ENCODE peak calls at places on chromosomes 12 and 14, in four cellular contexts. Z, T, O and G are unnamed samples.
A peak's percentile ranks its signal among the peaks of the same experiment; 100 is the strongest.

GRCh38 chr14:103445783-103446182 is 60.6 kb downstream of the MARK3 start:
- DNase-seq in Z (no peak), T (no peak), O (no peak), G (no peak)

GRCh38 chr12:95731519-95731958 is 59.0 kb downstream of the NTN4 start:
- DNase-seq in T (no peak), O (no peak), Z (no peak), G (no peak)

GRCh38 chr14:64945431-64945830 is 2.9 kb upstream of the GPX2 start:
- DNase-seq in T (no peak), O (no peak), Z (no peak), G (no peak)

GRCh38 chr12:103852498-103852992 is 11.5 kb upstream of the NT5DC3 start:
- DNase-seq in Z (no peak), T (no peak), O (peak; percentile 54), G (no peak)

GRCh38 chr12:70928066-70928465 is 7.5 kb upstream of the PTPRR start:
- DNase-seq in T (no peak), O (no peak), Z (no peak), G (no peak)

GRCh38 chr12:6987956-6988573 is 17.4 kb downstream of the EMG1 start:
- DNase-seq in Z (no peak), O (no peak), T (peak; percentile 82), G (no peak)

GRCh38 chr14:51020024-51020710 is 74.7 kb downstream of the TRIM9 start:
- DNase-seq in O (no peak), T (no peak), Z (no peak), G (no peak)

GRCh38 chr14:44657688-44658388 is 150.8 kb upstream of the FSCB start:
- DNase-seq in Z (no peak), T (no peak), O (peak; percentile 0), G (no peak)

GRCh38 chr14:101707285-101707842 is 54.1 kb upstream of the PPP2R5C start:
- DNase-seq in Z (peak; percentile 39), T (peak; percentile 40), O (peak; percentile 81), G (peak; percentile 64)

GRCh38 chr12:64218597-64218996 is 3.5 kb downstream of the KICS2 start:
- DNase-seq in T (no peak), Z (no peak), O (no peak), G (no peak)

GRCh38 chr12:111430418-111431353 is 25.0 kb downstream of the SH2B3 start:
- DNase-seq in Z (peak; percentile 64), O (no peak), T (no peak), G (no peak)

GRCh38 chr12:80325167-80325959 is 118.7 kb upstream of the PTPRQ start:
- DNase-seq in T (no peak), O (no peak), Z (no peak), G (no peak)

GRCh38 chr12:32166510-32166909 is 59.9 kb downstream of the BICD1 start:
- DNase-seq in T (no peak), O (no peak), Z (no peak), G (no peak)

GRCh38 chr14:92780865-92781264 is 13.2 kb upstream of the GOLGA5 start:
- DNase-seq in Z (no peak), T (no peak), O (no peak), G (no peak)

GRCh38 chr12:96501139-96501741 is 11.9 kb downstream of the CFAP54 start:
- DNase-seq in Z (peak; percentile 65), T (peak; percentile 41), O (peak; percentile 61), G (no peak)

GRCh38 chr12:56687225-56688128 is 607 bp downstream of the PTGES3 start:
- DNase-seq in Z (peak; percentile 67), T (peak; percentile 62), O (no peak), G (peak; percentile 93)

GRCh38 chr12:47754881-47755280 is 3.8 kb downstream of the RAPGEF3 start:
- DNase-seq in T (no peak), Z (no peak), O (no peak), G (no peak)

GRCh38 chr12:49370539-49370938 is 3.3 kb downstream of the SPATS2 start:
- DNase-seq in T (no peak), O (no peak), Z (no peak), G (no peak)

GRCh38 chr12:49369723-49370145 is 2.5 kb downstream of the SPATS2 start:
- DNase-seq in Z (peak; percentile 52), O (peak; percentile 54), T (no peak), G (no peak)

GRCh38 chr12:49377386-49377785 is 10.1 kb downstream of the SPATS2 start:
- DNase-seq in Z (no peak), O (no peak), T (no peak), G (no peak)

DNA sequence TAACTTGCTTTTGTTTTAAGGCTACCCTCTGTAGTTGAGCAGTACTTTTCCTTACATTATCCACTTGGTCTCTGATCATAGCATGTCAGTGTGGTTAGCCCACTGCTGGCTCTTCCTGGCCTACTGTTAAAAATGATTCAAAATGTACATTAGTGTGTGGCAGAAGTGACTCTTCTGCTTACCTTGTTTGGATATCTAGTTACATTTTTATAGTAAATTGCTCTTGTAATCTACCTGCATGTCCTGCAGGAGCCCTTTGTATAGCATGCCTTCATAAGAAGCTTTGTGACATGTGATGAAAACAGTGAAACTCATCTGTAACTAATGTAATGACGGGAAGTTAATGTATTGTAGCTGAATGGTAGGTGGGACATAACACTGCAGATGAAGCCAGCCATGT is 8.1 kb downstream of the SPATS2 start:
- DNase-seq in T (no peak), Z (no peak), O (no peak), G (no peak)
- H3K4me3 ChIP-seq in T (no peak overlapping the region), Z (no peak overlapping the region), O (no peak overlapping the region), G (no peak overlapping the region)

GRCh38 chr12:68163546-68164210 is 4.1 kb upstream of the IFNG start:
- DNase-seq in O (no peak), T (no peak), Z (no peak), G (no peak)
- TF ChIP-seq POLR2A in O (no peak), T (no peak), Z (no peak), G (no peak)

GRCh38 chr12:673849-674248 is 10.6 kb upstream of the NINJ2 start:
- DNase-seq in Z (no peak), T (no peak), O (no peak), G (no peak)

GRCh38 chr12:678747-679712 is 15.8 kb upstream of the NINJ2 start:
- DNase-seq in Z (no peak), T (no peak), O (no peak), G (no peak)

GRCh38 chr12:675562-675961 is 12.3 kb upstream of the NINJ2 start:
- DNase-seq in O (no peak), T (no peak), Z (no peak), G (no peak)

DNA sequence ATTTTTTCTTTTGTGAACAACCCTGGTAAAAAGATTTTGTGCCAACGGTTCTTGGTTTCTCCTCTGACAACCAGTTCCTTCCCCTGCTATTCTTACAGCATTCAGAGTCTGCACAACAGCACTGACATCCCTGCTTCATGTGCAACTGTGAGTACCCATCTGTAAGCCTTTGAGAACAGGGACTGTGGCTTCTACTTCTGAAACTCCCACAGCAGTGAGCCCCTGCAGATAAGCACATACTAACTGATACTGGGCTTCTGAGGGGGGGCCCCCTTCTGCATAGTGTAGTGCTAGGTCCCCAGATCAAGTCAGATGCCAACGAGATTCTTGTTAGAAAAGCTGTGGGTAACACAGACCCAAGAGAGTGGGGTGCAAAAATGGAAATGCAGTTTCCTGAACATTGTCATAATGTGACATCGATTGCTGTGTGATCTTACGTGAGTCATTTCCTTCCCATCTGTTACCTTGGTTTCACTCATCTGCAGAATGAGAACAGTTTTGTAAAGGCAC is 11.1 kb upstream of the NINJ2 start:
- DNase-seq in Z (peak; percentile 48), O (peak; percentile 16), T (no peak), G (no peak)
- TF ChIP-seq CTCF in Z (no peak), O (no peak), T (no peak), G (no peak)

DNA sequence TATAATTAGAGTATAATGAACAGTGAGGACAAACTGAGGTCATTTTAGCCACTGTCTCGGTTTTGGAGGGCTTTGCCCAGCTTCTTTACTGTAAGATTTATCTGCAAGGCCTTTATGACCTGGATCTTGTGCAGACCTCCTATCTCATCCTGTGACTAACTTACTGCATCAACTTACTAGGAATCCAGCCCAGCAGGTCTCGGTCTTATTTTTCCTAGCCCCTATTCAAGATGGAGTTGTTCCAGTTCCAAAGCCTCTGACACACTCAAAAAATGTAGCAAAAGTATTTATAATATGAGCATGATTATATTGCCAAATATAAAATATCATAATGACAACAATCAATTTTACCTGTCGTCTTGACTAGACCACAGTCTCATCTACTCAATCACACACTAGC is 534.2 kb downstream of the TMEM121 start:
- DNase-seq in O (no peak), Z (no peak), T (no peak), G (no peak)
- H3K4me3 ChIP-seq in O (no peak overlapping the region), Z (no peak overlapping the region), T (no peak overlapping the region), G (no peak overlapping the region)